ENCODE peak calls at places on chromosome 16, in six cellular contexts. H is lower leg skin, Y is prostate gland, W is cardiac fibroblast, F is IMR-90, I is foreskin keratinocyte. R is an unnamed sample.

GRCh38 chr16:57775661-57776469 is 26.4 kb downstream of the KIFC3 start:
- DNase-seq in H (no peak), Y (no peak), W (peak; percentile 29), F (no peak), I (no peak), R (no peak)

GRCh38 chr16:31202402-31203385 is at the start of gene PYCARD:
- DNase-seq in H (peak; percentile 49), Y (peak; percentile 21), W (peak; percentile 50), F (peak; percentile 19), I (peak; percentile 46), R (peak; percentile 69)

GRCh38 chr16:83781-84615 is 6.0 kb downstream of the MPG start:
- DNase-seq in H (no peak), Y (no peak), W (peak; percentile 54), F (peak; percentile 28), I (no peak), R (no peak)

GRCh38 chr16:58034128-58034685 is 8.7 kb downstream of the MMP15 start:
- DNase-seq in H (no peak), Y (no peak), W (no peak), F (no peak), I (no peak), R (no peak)

GRCh38 chr16:67884684-67885083 is at the start of gene NRN1L:
- DNase-seq in H (peak; percentile 75), Y (peak; percentile 93), W (peak; percentile 93), F (peak; percentile 89), I (peak; percentile 78), R (no peak)

GRCh38 chr16:12173121-12173520 is 196.6 kb downstream of the SNX29 start:
- DNase-seq in H (no peak), Y (no peak), W (no peak), F (no peak), I (no peak), R (no peak)

GRCh38 chr16:89842471-89843408 is 14.5 kb downstream of the SPIRE2 start:
- DNase-seq in H (no peak), Y (no peak), W (peak; percentile 43), F (peak; percentile 71), I (peak; percentile 69), R (no peak)

GRCh38 chr16:11977206-11978041 is 890 bp downstream of the SNX29 start:
- DNase-seq in H (peak; percentile 58), Y (no peak), W (peak; percentile 81), F (peak; percentile 82), I (peak; percentile 59), R (no peak)

GRCh38 chr16:30054959-30055553 is 10.5 kb upstream of the ALDOA start:
- DNase-seq in H (no peak), Y (peak; percentile 64), W (no peak), F (no peak), I (peak; percentile 73), R (peak; percentile 67)

GRCh38 chr16:53863861-53864260 is 159.9 kb downstream of the FTO start:
- DNase-seq in H (no peak), Y (no peak), W (no peak), F (no peak), I (no peak), R (no peak)

GRCh38 chr16:30409125-30410060 is 2.0 kb downstream of the ZNF771 start:
- DNase-seq in H (peak; percentile 88), Y (peak; percentile 84), W (peak; percentile 90), F (peak; percentile 80), I (peak; percentile 63), R (peak; percentile 93)

GRCh38 chr16:598823-599739 is 9.2 kb downstream of the RAB40C start:
- DNase-seq in H (no peak), Y (no peak), W (no peak), F (no peak), I (no peak), R (no peak)

GRCh38 chr16:86383488-86384262 is 126.7 kb upstream of the FOXF1 start:
- DNase-seq in H (no peak), Y (no peak), W (peak; percentile 90), F (peak; percentile 93), I (no peak), R (no peak)

GRCh38 chr16:67720236-67720635 is 1.1 kb upstream of the GFOD2 start:
- DNase-seq in H (no peak), Y (no peak), W (peak; percentile 17), F (no peak), I (no peak), R (no peak)

GRCh38 chr16:20318437-20318836 is 8.9 kb downstream of the GP2 start:
- DNase-seq in H (no peak), Y (peak; percentile 38), W (no peak), F (no peak), I (no peak), R (no peak)

GRCh38 chr16:19284207-19284606 is 1.3 kb upstream of the CLEC19A start:
- DNase-seq in H (peak; percentile 71), Y (peak; percentile 92), W (no peak), F (no peak), I (peak; percentile 77), R (no peak)

GRCh38 chr16:11665071-11665491 is 3.2 kb upstream of the SNN start:
- DNase-seq in H (no peak), Y (no peak), W (no peak), F (no peak), I (no peak), R (no peak)

GRCh38 chr16:30351586-30352419 is 3.3 kb downstream of the CD2BP2 start:
- DNase-seq in H (no peak), Y (peak; percentile 78), W (peak; percentile 97), F (peak; percentile 90), I (no peak), R (no peak)

GRCh38 chr16:90057738-90058173 is 19.4 kb downstream of the PRDM7 start:
- DNase-seq in H (no peak), Y (no peak), W (peak; percentile 87), F (peak; percentile 90), I (peak; percentile 49), R (peak; percentile 40)

DNA sequence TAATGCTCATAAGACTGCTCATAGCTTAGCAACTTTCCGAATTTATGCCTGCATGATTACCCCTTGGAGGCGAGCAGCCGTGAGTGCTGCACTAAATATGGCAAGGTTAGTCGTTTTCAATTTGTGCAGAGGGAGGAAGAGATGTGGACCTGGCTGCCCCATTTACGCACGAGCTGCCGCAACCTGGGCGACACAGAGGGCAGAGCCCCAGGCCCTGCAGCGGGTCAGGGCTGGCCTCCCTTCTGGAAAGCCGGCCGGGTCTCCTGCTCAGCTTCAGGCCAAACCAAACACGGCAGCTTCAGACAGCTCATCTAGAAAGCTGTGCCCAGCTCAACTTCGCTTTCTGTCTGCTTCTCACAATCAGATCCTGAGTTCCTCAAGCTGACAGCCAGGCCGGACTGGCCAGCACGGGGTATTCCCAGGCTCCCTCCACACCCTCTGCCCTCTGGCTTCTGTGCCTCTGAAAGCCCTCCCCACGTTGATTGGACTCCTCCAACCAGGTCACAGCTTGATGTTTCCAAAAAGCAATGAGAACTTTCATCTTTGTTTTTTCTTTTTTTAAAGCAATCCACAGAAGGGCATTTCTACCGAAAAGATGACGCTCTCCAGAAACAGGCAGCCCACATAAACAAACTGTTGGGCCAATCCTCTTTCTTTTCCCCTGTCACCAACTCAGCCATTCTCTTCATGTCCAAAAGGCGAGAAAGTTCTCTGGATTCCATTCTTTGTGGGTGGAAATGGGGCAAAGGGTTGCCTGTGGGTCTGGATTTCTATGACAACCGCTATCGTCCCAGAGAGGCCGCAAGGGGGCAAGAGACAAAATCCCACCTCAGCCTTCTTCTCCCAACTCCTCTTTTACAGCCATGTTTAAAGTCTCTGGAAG is 189.1 kb downstream of the ZFHX3 start:
- DNase-seq in H (no peak), Y (no peak), W (peak; percentile 71), F (peak; percentile 64), I (no peak), R (no peak)
- TF ChIP-seq CTCF in H (no peak), Y (no peak), W (no peak), F (no peak), I (no peak), R (no peak)

GRCh38 chr16:2483939-2484897 is 9.3 kb downstream of the TBC1D24 start:
- DNase-seq in H (no peak), Y (no peak), W (no peak), F (no peak), I (no peak), R (no peak)
- TF ChIP-seq CTCF in H (no peak), Y (no peak), W (no peak), F (no peak), I (no peak), R (no peak)

DNA sequence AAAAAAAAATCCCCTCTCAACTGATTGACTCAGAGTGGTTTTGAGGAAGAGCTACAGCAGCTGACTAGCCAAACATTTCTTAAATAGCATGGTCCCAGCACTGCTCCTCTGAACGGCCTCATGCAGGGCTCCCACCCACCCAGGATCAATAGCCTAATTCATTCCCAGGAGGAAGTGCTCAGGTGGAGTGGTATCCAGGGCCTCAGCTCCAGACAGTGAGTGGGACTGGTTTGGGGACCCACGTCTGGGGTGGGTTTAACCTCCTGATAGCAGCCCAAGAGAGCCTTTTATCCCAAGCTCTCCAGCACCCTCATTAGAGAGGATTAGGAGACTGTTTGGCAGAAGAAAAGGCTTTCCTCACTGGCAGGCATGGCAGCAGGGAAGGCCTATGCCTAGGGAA is 68.5 kb upstream of the CDH5 start:
- DNase-seq in H (no peak), Y (no peak), W (no peak), F (no peak), I (no peak), R (no peak)
- TF ChIP-seq CTCF in H (no peak), Y (no peak), W (no peak), F (no peak), I (no peak), R (no peak)

GRCh38 chr16:4648917-4649316 is 24.3 kb downstream of the MGRN1 start:
- DNase-seq in H (no peak), Y (no peak), W (no peak), F (no peak), I (no peak), R (no peak)
- TF ChIP-seq CTCF in H (no peak), Y (no peak), W (no peak), F (no peak), I (no peak), R (no peak)

GRCh38 chr16:2819179-2819938 is 2.3 kb downstream of the PRSS21 start:
- DNase-seq in H (no peak), Y (no peak), W (no peak), F (no peak), I (no peak), R (no peak)

GRCh38 chr16:2820836-2821482 is 3.9 kb downstream of the PRSS21 start:
- DNase-seq in H (no peak), Y (no peak), W (no peak), F (no peak), I (no peak), R (no peak)

GRCh38 chr16:2821483-2822157 is 4.6 kb downstream of the PRSS21 start:
- DNase-seq in H (no peak), Y (no peak), W (no peak), F (no peak), I (no peak), R (no peak)

GRCh38 chr16:2818278-2818876 is 1.3 kb downstream of the PRSS21 start:
- DNase-seq in H (no peak), Y (no peak), W (no peak), F (no peak), I (no peak), R (no peak)

GRCh38 chr16:2819939-2820835 is 3.1 kb downstream of the PRSS21 start:
- DNase-seq in H (no peak), Y (no peak), W (no peak), F (no peak), I (no peak), R (no peak)
- TF ChIP-seq CTCF in H (no peak), Y (no peak), W (no peak), F (no peak), I (no peak), R (no peak)

DNA sequence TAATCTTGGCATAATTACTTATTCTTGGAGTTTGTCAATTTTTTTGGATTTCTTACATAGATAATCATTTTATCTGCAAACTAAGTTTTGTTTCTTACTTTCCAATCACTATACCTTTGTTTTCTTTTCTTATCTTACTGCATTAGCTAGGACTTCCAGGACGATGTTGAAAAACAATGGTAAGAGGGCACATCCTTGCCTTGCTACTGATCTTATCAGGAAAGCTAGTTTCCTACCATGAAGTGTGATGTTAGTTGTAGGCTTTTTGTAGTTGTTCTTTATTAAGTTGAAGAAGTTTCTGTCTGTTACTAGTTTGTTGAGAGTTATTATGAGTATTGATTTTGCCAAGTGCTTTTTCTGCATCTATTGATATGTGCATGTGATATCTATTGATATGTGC is 31.0 kb downstream of the CDH13 start:
- DNase-seq in H (no peak), Y (no peak), W (no peak), F (no peak), I (no peak), R (no peak)
- TF ChIP-seq CTCF in H (no peak), Y (no peak), W (no peak), F (no peak), I (no peak), R (no peak)